ENCODE peak calls at places on chromosome 12, in nine cellular contexts. X, N, F, U, D, W, T, Q and J are unnamed samples.

GRCh38 chr12:2958432-2959193 is 584 bp upstream of the TEAD4 start:
- DNase-seq in W (peak; percentile 42), D (no peak), N (peak; percentile 91), F (peak; percentile 33), Q (no peak), U (peak; percentile 72), T (no peak), X (peak; percentile 88), J (peak; percentile 73)

GRCh38 chr12:67671892-67672291 is 23.3 kb downstream of the DYRK2 start:
- DNase-seq in U (no peak), W (no peak), Q (no peak), D (no peak), T (no peak), F (no peak), X (no peak), N (no peak), J (no peak)

GRCh38 chr12:20599757-20600156 is 95.4 kb upstream of the SLCO1C1 start:
- DNase-seq in F (no peak), W (no peak), N (no peak), T (no peak), U (no peak), X (no peak), Q (no peak), D (no peak), J (no peak)

GRCh38 chr12:24889403-24889802 is 59.5 kb downstream of the BCAT1 start:
- DNase-seq in X (no peak), F (no peak), U (no peak), W (no peak), Q (no peak), N (no peak), D (no peak), T (no peak), J (no peak)

GRCh38 chr12:7995266-7995963 is 37.1 kb upstream of the FOXJ2 start:
- DNase-seq in U (peak; percentile 61), T (no peak), X (peak; percentile 87), N (no peak), Q (peak; percentile 70), W (peak; percentile 68), D (peak; percentile 88), F (peak; percentile 63), J (peak; percentile 75)

GRCh38 chr12:101854747-101855146 is 22.6 kb upstream of the DRAM1 start:
- DNase-seq in W (no peak), F (no peak), Q (no peak), T (no peak), U (no peak), D (peak; percentile 76), N (no peak), X (no peak), J (no peak)

GRCh38 chr12:125461831-125462230 is 396.6 kb downstream of the AACS start:
- DNase-seq in X (no peak), T (no peak), Q (no peak), W (no peak), N (no peak), F (no peak), D (no peak), U (no peak), J (no peak)

GRCh38 chr12:39102474-39103209 is 197.3 kb upstream of the CPNE8 start:
- DNase-seq in W (no peak), F (no peak), Q (no peak), U (no peak), T (no peak), N (no peak), D (no peak), X (no peak), J (no peak)

GRCh38 chr12:7144414-7145120 is 14.4 kb downstream of the CLSTN3 start:
- DNase-seq in Q (no peak), N (no peak), F (no peak), U (no peak), T (no peak), X (peak; percentile 42), D (peak; percentile 59), W (no peak), J (no peak)

GRCh38 chr12:27970981-27971489 is 1.5 kb downstream of the PTHLH start:
- DNase-seq in F (no peak), X (peak; percentile 39), D (no peak), U (no peak), N (no peak), T (no peak), W (no peak), Q (peak; percentile 33), J (no peak)

GRCh38 chr12:132649226-132649945 is 30.8 kb downstream of the P2RX2 start:
- DNase-seq in Q (no peak), N (no peak), F (no peak), X (no peak), U (no peak), W (no peak), T (no peak), D (no peak), J (no peak)

GRCh38 chr12:49539406-49540228 is 787 bp downstream of the KCNH3 start:
- DNase-seq in N (peak; percentile 82), U (no peak), W (no peak), F (no peak), D (no peak), X (no peak), Q (no peak), T (no peak), J (no peak)

DNA sequence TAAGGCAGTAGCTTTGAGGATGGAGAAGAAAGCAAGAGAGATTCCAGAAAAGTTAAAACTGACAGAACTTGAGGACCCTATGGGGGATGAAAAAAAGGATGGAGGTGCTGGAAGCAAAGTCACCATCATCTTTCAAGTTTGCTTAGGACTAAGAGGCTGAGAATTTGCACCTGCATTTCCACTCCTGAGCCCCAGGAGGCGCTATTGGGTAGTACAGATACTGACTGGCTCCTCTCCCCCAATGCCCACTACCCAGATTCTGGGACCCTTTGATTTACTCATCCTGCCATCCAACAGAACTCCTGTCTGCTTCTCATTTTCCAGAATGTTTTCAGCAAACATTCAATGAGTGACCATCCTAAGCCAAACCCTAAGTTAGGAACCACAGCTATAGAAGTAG is 34.0 kb upstream of the CMKLR1 start:
- DNase-seq in X (no peak), F (no peak), U (no peak), D (no peak), Q (no peak), N (no peak), T (peak; percentile 16), W (no peak), J (no peak)
- H3K4me3 ChIP-seq in X (no peak overlapping the region), F (no peak overlapping the region), U (no peak overlapping the region), D (no peak overlapping the region), Q (no peak overlapping the region), N (no peak overlapping the region), T (no peak overlapping the region), W (no peak overlapping the region), J (no peak overlapping the region)

GRCh38 chr12:122873540-122873939 is 22.4 kb downstream of the VPS37B start:
- DNase-seq in N (no peak), X (peak; percentile 37), Q (no peak), T (no peak), U (no peak), F (no peak), W (no peak), D (no peak), J (no peak)

GRCh38 chr12:122870867-122871664 is 24.9 kb downstream of the VPS37B start:
- DNase-seq in Q (no peak), D (no peak), W (peak; percentile 78), X (peak; percentile 80), N (no peak), F (no peak), U (no peak), T (no peak), J (no peak)

GRCh38 chr12:122872815-122873361 is 23.0 kb downstream of the VPS37B start:
- DNase-seq in T (no peak), W (no peak), U (no peak), D (no peak), Q (no peak), N (no peak), X (peak; percentile 39), F (no peak), J (no peak)

GRCh38 chr12:122870163-122870842 is 25.6 kb downstream of the VPS37B start:
- DNase-seq in T (no peak), N (no peak), Q (no peak), X (no peak), W (no peak), F (no peak), U (no peak), D (no peak), J (no peak)

GRCh38 chr12:122871851-122872785 is 23.8 kb downstream of the VPS37B start:
- DNase-seq in T (peak; percentile 100), F (no peak), D (peak; percentile 75), U (no peak), W (peak; percentile 58), X (peak; percentile 79), Q (peak; percentile 74), N (no peak), J (no peak)
- H3K4me1 ChIP-seq in T (peaks cover 3% of the 10 kb centered on the region), F (peaks cover 11% of the 10 kb centered on the region), D (peaks cover 62% of the 10 kb centered on the region), U (peaks cover 97% of the 10 kb centered on the region), W (peaks cover 51% of the 10 kb centered on the region), X (peaks cover 23% of the 10 kb centered on the region), Q (peaks cover 46% of the 10 kb centered on the region), N (peaks cover 80% of the 10 kb centered on the region), J (peaks cover 65% of the 10 kb centered on the region)

GRCh38 chr12:98970210-98970609 is 325.1 kb downstream of the APAF1 start:
- DNase-seq in N (no peak), X (no peak), T (no peak), F (no peak), Q (no peak), D (no peak), U (no peak), W (no peak), J (no peak)
- H3K27ac ChIP-seq in N (no peak overlapping the region), X (no peak overlapping the region), T (no peak overlapping the region), F (no peak overlapping the region), Q (no peak overlapping the region), D (no peak overlapping the region), U (no peak overlapping the region), W (no peak overlapping the region), J (no peak overlapping the region)

GRCh38 chr12:93742086-93742934 is 65.1 kb downstream of the CRADD start:
- DNase-seq in T (peak; percentile 16), D (no peak), N (peak; percentile 94), X (peak; percentile 93), F (peak; percentile 76), Q (peak; percentile 70), U (peak; percentile 75), W (peak; percentile 86), J (peak; percentile 77)

GRCh38 chr12:93743229-93743998 is 66.2 kb downstream of the CRADD start:
- DNase-seq in W (no peak), T (no peak), N (no peak), X (no peak), D (no peak), F (no peak), U (no peak), Q (no peak), J (no peak)

GRCh38 chr12:93738199-93739058 is 61.3 kb downstream of the CRADD start:
- DNase-seq in W (no peak), T (no peak), D (no peak), U (no peak), Q (no peak), X (peak; percentile 60), F (no peak), N (peak; percentile 28), J (no peak)

GRCh38 chr12:93741741-93742085 is 64.5 kb downstream of the CRADD start:
- DNase-seq in N (no peak), F (no peak), W (no peak), U (no peak), X (no peak), T (peak; percentile 81), Q (peak; percentile 23), D (no peak), J (no peak)

DNA sequence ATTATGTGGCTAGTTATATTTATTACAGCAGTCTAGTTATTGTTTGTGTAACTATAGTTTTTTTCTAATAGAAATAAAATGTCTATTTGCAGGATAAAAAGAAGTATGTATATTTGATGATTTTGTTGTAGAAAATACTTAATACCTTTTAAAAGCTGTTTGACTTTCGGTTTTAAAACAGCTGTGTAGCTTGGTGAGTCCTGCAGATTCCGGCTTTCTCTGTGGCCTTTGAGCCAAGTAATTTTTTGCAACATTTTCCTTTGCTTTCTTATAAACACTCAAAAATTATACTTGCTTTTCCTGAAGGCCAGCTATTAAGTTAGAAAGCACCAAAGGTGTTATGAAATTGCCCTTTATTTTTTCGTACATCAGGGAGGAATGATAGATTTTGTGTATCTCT is 63.5 kb downstream of the CRADD start:
- DNase-seq in T (no peak), W (no peak), X (no peak), F (no peak), D (no peak), N (no peak), Q (no peak), U (no peak), J (no peak)
- H3K4me3 ChIP-seq in T (no peak overlapping the region), W (no peak overlapping the region), X (peak overlapping the region; percentile 84), F (peak overlapping the region; percentile 49), D (no peak overlapping the region), N (peak overlapping the region; percentile 13), Q (peak overlapping the region; percentile 42), U (peak overlapping the region; percentile 65), J (peak overlapping the region; percentile 81)